ENCODE peak calls at places on chromosomes 3 and 15, in four cellular contexts. One of them, this sample, is unnamed.

GRCh38 chr15:60932051-60932915 is 296.8 kb downstream of the RORA start:
- DNase-seq in heart left ventricle: no peak
- DNase-seq in A549: peak
- DNase-seq in cardiac fibroblast: peak
- DNase-seq in this sample: peak

GRCh38 chr3:195057716-195058115 is 213.2 kb downstream of the XXYLT1 start:
- DNase-seq in heart left ventricle: no peak
- DNase-seq in A549: no peak
- DNase-seq in cardiac fibroblast: no peak
- DNase-seq in this sample: no peak

GRCh38 chr3:62835594-62836236 is 39.5 kb downstream of the CADPS start:
- DNase-seq in heart left ventricle: no peak
- DNase-seq in A549: no peak
- DNase-seq in cardiac fibroblast: no peak
- DNase-seq in this sample: no peak

GRCh38 chr3:58271901-58272501 is 34.0 kb upstream of the RPP14 start:
- DNase-seq in heart left ventricle: no peak
- DNase-seq in A549: peak
- DNase-seq in cardiac fibroblast: peak
- DNase-seq in this sample: no peak

GRCh38 chr3:168714609-168715240 is 619.0 kb upstream of the GOLIM4 start:
- DNase-seq in heart left ventricle: no peak
- DNase-seq in A549: no peak
- DNase-seq in cardiac fibroblast: no peak
- DNase-seq in this sample: peak

GRCh38 chr3:149898771-149899170 is 71.9 kb downstream of the PFN2 start:
- DNase-seq in heart left ventricle: peak
- DNase-seq in A549: no peak
- DNase-seq in cardiac fibroblast: peak
- DNase-seq in this sample: no peak

GRCh38 chr3:63309780-63310179 is 31.7 kb downstream of the SYNPR start:
- DNase-seq in heart left ventricle: no peak
- DNase-seq in A549: no peak
- DNase-seq in cardiac fibroblast: no peak
- DNase-seq in this sample: no peak

GRCh38 chr15:35129361-35129760 is 44.3 kb upstream of the NANOGP8 start:
- DNase-seq in heart left ventricle: no peak
- DNase-seq in A549: no peak
- DNase-seq in cardiac fibroblast: no peak
- DNase-seq in this sample: no peak

GRCh38 chr3:56590814-56591213 is 33.8 kb downstream of the CCDC66 start:
- DNase-seq in heart left ventricle: no peak
- DNase-seq in A549: no peak
- DNase-seq in cardiac fibroblast: peak
- DNase-seq in this sample: no peak

GRCh38 chr3:69276884-69277283 is 109.0 kb downstream of the FRMD4B start:
- DNase-seq in heart left ventricle: no peak
- DNase-seq in A549: no peak
- DNase-seq in cardiac fibroblast: no peak
- DNase-seq in this sample: no peak

GRCh38 chr3:56154297-56154696 is 314.0 kb downstream of the ERC2 start:
- DNase-seq in heart left ventricle: no peak
- DNase-seq in A549: peak
- DNase-seq in cardiac fibroblast: peak
- DNase-seq in this sample: no peak

GRCh38 chr15:37360724-37361123 is 260.4 kb upstream of the MEIS2 start:
- DNase-seq in heart left ventricle: no peak
- DNase-seq in A549: no peak
- DNase-seq in cardiac fibroblast: no peak
- DNase-seq in this sample: no peak

GRCh38 chr3:187783098-187783497 is 37.8 kb upstream of the BCL6 start:
- DNase-seq in heart left ventricle: peak
- DNase-seq in A549: no peak
- DNase-seq in cardiac fibroblast: peak
- DNase-seq in this sample: no peak

GRCh38 chr15:47987908-47988532 is 132.8 kb upstream of the SLC24A5 start:
- DNase-seq in heart left ventricle: no peak
- DNase-seq in A549: peak
- DNase-seq in cardiac fibroblast: peak
- DNase-seq in this sample: peak

GRCh38 chr3:42351221-42351620 is 59.2 kb downstream of the LYZL4 start:
- DNase-seq in heart left ventricle: no peak
- DNase-seq in A549: no peak
- DNase-seq in cardiac fibroblast: peak
- DNase-seq in this sample: no peak

GRCh38 chr15:81407679-81408078 is 33.7 kb upstream of the TMC3 start:
- DNase-seq in heart left ventricle: peak
- DNase-seq in A549: no peak
- DNase-seq in cardiac fibroblast: no peak
- DNase-seq in this sample: no peak

GRCh38 chr3:55309336-55309735 is 177.8 kb downstream of the WNT5A start:
- DNase-seq in heart left ventricle: no peak
- DNase-seq in A549: no peak
- DNase-seq in cardiac fibroblast: peak
- DNase-seq in this sample: no peak

GRCh38 chr3:7709383-7710082 is 792.1 kb upstream of the LMCD1 start:
- DNase-seq in heart left ventricle: no peak
- DNase-seq in A549: no peak
- DNase-seq in cardiac fibroblast: peak
- DNase-seq in this sample: no peak

GRCh38 chr3:27166888-27167287 is 202.3 kb downstream of the NEK10 start:
- DNase-seq in heart left ventricle: no peak
- DNase-seq in A549: peak
- DNase-seq in cardiac fibroblast: peak
- DNase-seq in this sample: no peak

GRCh38 chr3:78003090-78003489 is 963.2 kb downstream of the ROBO2 start:
- DNase-seq in heart left ventricle: peak
- DNase-seq in A549: no peak
- DNase-seq in cardiac fibroblast: no peak
- DNase-seq in this sample: no peak

GRCh38 chr15:43508421-43508820 is 9.0 kb upstream of the MAP1A start:
- DNase-seq in heart left ventricle: no peak
- DNase-seq in A549: no peak
- DNase-seq in cardiac fibroblast: no peak
- DNase-seq in this sample: no peak

GRCh38 chr3:152455989-152456388 is 187.3 kb downstream of the MBNL1 start:
- DNase-seq in heart left ventricle: no peak
- DNase-seq in A549: no peak
- DNase-seq in cardiac fibroblast: no peak
- DNase-seq in this sample: no peak

GRCh38 chr15:52728899-52729298 is 49.7 kb upstream of the ATOSA start:
- DNase-seq in heart left ventricle: no peak
- DNase-seq in A549: no peak
- DNase-seq in cardiac fibroblast: peak
- DNase-seq in this sample: no peak

GRCh38 chr3:71109241-71109976 is 474.1 kb downstream of the FOXP1 start:
- DNase-seq in heart left ventricle: no peak
- DNase-seq in A549: no peak
- DNase-seq in cardiac fibroblast: peak
- DNase-seq in this sample: no peak

GRCh38 chr3:43390255-43390588 is 103.9 kb downstream of the SNRK start:
- DNase-seq in heart left ventricle: no peak
- DNase-seq in A549: no peak
- DNase-seq in cardiac fibroblast: no peak
- DNase-seq in this sample: no peak

GRCh38 chr3:43388188-43388587 is 101.8 kb downstream of the SNRK start:
- DNase-seq in heart left ventricle: no peak
- DNase-seq in A549: no peak
- DNase-seq in cardiac fibroblast: no peak
- DNase-seq in this sample: no peak

GRCh38 chr3:43391621-43392020 is 105.3 kb downstream of the SNRK start:
- DNase-seq in heart left ventricle: no peak
- DNase-seq in A549: no peak
- DNase-seq in cardiac fibroblast: no peak
- DNase-seq in this sample: no peak

GRCh38 chr3:43388909-43389308 is 102.6 kb downstream of the SNRK start:
- DNase-seq in heart left ventricle: no peak
- DNase-seq in A549: no peak
- DNase-seq in cardiac fibroblast: peak
- DNase-seq in this sample: no peak

DNA sequence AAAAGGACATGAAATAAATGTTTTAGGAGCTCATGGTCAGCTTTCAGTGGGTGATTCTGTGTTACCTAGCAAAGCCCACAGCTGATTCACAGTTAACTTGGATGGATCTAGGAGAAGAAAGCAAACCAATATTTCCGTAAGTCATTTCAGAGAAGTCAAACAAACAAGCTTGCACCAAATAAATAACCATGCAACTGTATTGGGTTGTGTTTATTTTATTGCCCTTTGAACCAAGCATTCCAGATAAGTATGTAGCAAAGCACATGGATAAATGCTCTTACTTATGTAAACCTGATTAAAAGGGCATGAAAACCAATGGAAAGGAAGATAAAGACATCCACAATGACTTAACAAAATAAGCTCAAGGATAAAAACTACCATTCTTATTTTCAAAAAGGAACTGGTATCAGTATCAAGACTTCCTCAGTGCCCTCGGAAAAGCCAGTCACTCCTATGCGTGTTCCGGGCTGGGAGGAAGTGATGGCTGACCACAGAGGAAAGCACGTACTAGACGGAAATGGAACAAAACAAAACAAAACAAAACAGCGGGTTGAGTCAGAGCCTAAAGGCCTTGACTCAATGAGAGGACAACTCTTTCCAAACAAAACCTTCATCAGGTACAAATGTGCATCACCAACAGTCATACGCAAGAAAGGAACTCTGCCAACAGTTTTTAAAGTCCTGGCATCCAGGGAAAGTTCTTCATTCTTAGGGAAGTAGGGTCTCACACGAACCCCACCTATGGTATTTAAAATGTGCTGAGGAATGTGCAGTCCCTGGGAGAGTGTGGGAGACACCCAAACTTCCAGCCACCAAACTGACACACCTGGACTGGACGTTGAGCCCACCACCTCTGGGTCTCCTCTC is 103.3 kb downstream of the SNRK start:
- DNase-seq in heart left ventricle: peak
- DNase-seq in A549: no peak
- DNase-seq in cardiac fibroblast: peak
- DNase-seq in this sample: peak
- H3K4me3 ChIP-seq in heart left ventricle: no peak
- H3K4me3 ChIP-seq in A549: no peak
- H3K4me3 ChIP-seq in cardiac fibroblast: no peak
- H3K4me3 ChIP-seq in this sample: no peak

GRCh38 chr3:60884005-60884404 is 367.2 kb downstream of the FHIT start:
- DNase-seq in heart left ventricle: no peak
- DNase-seq in A549: no peak
- DNase-seq in cardiac fibroblast: no peak
- DNase-seq in this sample: no peak
- TF ChIP-seq CTCF in heart left ventricle: no peak
- TF ChIP-seq CTCF in A549: no peak
- TF ChIP-seq CTCF in cardiac fibroblast: no peak
- TF ChIP-seq CTCF in this sample: no peak

GRCh38 chr3:161523916-161524315 is 27.3 kb downstream of the OTOL1 start:
- DNase-seq in heart left ventricle: no peak
- DNase-seq in A549: no peak
- DNase-seq in cardiac fibroblast: no peak
- DNase-seq in this sample: no peak
- H3K4me3 ChIP-seq in heart left ventricle: no peak
- H3K4me3 ChIP-seq in A549: no peak
- H3K4me3 ChIP-seq in cardiac fibroblast: no peak
- H3K4me3 ChIP-seq in this sample: no peak

DNA sequence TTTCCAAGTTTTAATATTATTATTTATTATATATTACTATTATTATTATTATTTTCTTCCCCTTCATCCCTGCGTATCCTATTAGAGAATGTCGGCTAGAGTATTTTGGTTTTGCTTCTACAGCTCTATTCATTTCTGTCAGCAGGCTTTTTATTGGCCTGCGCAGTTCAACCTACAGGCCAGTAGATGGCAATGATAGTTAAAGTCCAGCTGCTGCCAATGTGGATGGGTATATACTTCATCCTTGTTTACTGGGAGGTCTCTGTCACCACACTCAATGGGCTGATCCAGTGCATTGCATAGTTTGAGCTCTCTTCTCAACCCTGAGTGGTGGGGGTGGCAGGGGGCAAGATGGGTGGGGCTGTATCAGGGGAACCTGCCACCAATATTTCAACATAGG is 799.8 kb downstream of the NSUN3 start:
- DNase-seq in heart left ventricle: no peak
- DNase-seq in A549: peak
- DNase-seq in cardiac fibroblast: peak
- DNase-seq in this sample: peak
- TF ChIP-seq CTCF in heart left ventricle: peak
- TF ChIP-seq CTCF in A549: peak
- TF ChIP-seq CTCF in cardiac fibroblast: peak
- TF ChIP-seq CTCF in this sample: peak

GRCh38 chr3:45558431-45558830 is 36.1 kb upstream of the LIMD1 start:
- DNase-seq in heart left ventricle: no peak
- DNase-seq in A549: no peak
- DNase-seq in cardiac fibroblast: no peak
- DNase-seq in this sample: no peak

GRCh38 chr3:45562027-45562426 is 32.5 kb upstream of the LIMD1 start:
- DNase-seq in heart left ventricle: no peak
- DNase-seq in A549: no peak
- DNase-seq in cardiac fibroblast: no peak
- DNase-seq in this sample: no peak

GRCh38 chr3:45559560-45560118 is 34.9 kb upstream of the LIMD1 start:
- DNase-seq in heart left ventricle: no peak
- DNase-seq in A549: no peak
- DNase-seq in cardiac fibroblast: no peak
- DNase-seq in this sample: no peak

GRCh38 chr3:45557886-45558285 is 36.7 kb upstream of the LIMD1 start:
- DNase-seq in heart left ventricle: no peak
- DNase-seq in A549: no peak
- DNase-seq in cardiac fibroblast: no peak
- DNase-seq in this sample: no peak

DNA sequence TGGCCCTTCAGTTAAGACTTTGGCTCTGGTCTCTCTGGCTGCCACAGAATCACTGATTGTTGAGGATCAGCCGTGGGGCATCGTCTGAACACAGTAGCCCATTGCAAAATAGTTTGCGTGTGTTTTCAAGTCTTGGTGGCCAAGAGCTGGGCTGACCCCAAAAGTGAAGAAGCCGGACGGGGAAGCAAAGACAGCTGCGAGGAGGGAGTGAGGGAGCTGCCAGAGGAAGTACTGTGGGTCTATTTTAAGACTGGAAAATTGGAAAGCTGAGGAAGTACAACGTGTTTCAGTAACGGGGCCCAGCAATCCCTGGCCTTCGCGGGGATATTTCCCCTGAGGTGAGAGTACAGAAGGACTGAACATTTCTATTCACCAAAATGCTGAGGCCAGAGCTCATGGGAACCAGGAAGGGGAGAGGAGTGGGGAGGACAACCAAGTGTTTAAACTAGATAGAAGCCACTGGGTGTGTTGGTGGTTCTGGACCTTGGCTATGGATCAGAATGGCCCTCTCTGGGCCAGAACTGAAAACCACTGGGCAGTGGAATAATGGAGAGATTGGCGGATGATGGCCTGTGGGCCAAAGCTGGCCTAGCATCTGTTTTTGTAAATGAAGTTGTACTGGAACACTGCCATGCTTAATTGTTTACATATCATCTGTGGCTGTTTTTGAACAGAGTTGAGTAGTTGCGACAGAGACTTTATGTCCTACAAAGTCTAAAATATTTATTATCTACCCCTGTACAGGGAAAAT is 34.1 kb upstream of the LIMD1 start:
- DNase-seq in heart left ventricle: peak
- DNase-seq in A549: no peak
- DNase-seq in cardiac fibroblast: peak
- DNase-seq in this sample: no peak
- H3K4me3 ChIP-seq in heart left ventricle: no peak
- H3K4me3 ChIP-seq in A549: no peak
- H3K4me3 ChIP-seq in cardiac fibroblast: no peak
- H3K4me3 ChIP-seq in this sample: no peak

This sample was measured in GM12865.